ENCODE peak calls at places on chromosome 21, in six cellular contexts. O is prostate gland, T is uterus, X is tibial nerve, B is right lobe of liver, M is tibial artery. W is an unnamed sample.

GRCh38 chr21:38853421-38853919 is 47.7 kb downstream of the ETS2 start:
- DNase-seq in X (no peak), M (no peak), T (no peak), O (peak; percentile 46), B (peak; percentile 91), W (peak; percentile 90)

GRCh38 chr21:30072496-30072895 is 94.1 kb downstream of the CLDN17 start:
- DNase-seq in O (peak; percentile 37), T (no peak), B (no peak), M (no peak), X (no peak), W (no peak)

GRCh38 chr21:43648171-43648570 is 11.1 kb downstream of the HSF2BP start:
- DNase-seq in B (no peak), M (no peak), T (no peak), X (no peak), O (no peak), W (no peak)

GRCh38 chr21:35323947-35324346 is 274.8 kb upstream of the RUNX1 start:
- DNase-seq in B (no peak), X (no peak), M (peak; percentile 68), O (no peak), T (peak; percentile 63), W (no peak)

GRCh38 chr21:43758132-43758619 is 17.9 kb downstream of the CSTB start:
- DNase-seq in T (peak; percentile 64), O (peak; percentile 73), B (no peak), M (peak; percentile 86), X (peak; percentile 67), W (peak; percentile 55)

GRCh38 chr21:39105341-39105765 is 77.9 kb downstream of the PSMG1 start:
- DNase-seq in T (no peak), B (no peak), O (peak; percentile 36), X (no peak), M (peak; percentile 29), W (no peak)

GRCh38 chr21:38165466-38166213 is 91.2 kb upstream of the KCNJ15 start:
- DNase-seq in B (no peak), O (no peak), M (no peak), X (no peak), T (no peak), W (no peak)

GRCh38 chr21:43814215-43815106 is 25.1 kb downstream of the RRP1 start:
- DNase-seq in X (no peak), B (peak; percentile 19), M (no peak), T (no peak), O (no peak), W (no peak)

GRCh38 chr21:35025206-35026152 is 23.6 kb downstream of the RUNX1 start:
- DNase-seq in T (no peak), O (no peak), M (no peak), B (no peak), X (no peak), W (no peak)

GRCh38 chr21:39687069-39687468 is 57.9 kb upstream of the IGSF5 start:
- DNase-seq in O (no peak), T (no peak), M (no peak), B (no peak), X (no peak), W (no peak)

GRCh38 chr21:30014883-30015282 is 75.1 kb upstream of the GRIK1 start:
- DNase-seq in B (no peak), M (no peak), T (no peak), X (no peak), O (no peak), W (no peak)

GRCh38 chr21:16419188-16419874 is 689.5 kb downstream of the USP25 start:
- DNase-seq in X (peak; percentile 66), B (peak; percentile 78), M (peak; percentile 87), T (peak; percentile 76), O (peak; percentile 68), W (peak; percentile 50)

GRCh38 chr21:43736224-43736883 is 17.4 kb downstream of the PDXK start:
- DNase-seq in M (no peak), B (no peak), O (no peak), X (no peak), T (no peak), W (no peak)

GRCh38 chr21:36860736-36861594 is 105.5 kb downstream of the HLCS start:
- DNase-seq in X (no peak), B (peak; percentile 41), O (no peak), M (no peak), T (no peak), W (no peak)

GRCh38 chr21:26844258-26845065 is 747 bp downstream of the ADAMTS1 start:
- DNase-seq in B (peak; percentile 51), M (peak; percentile 78), X (peak; percentile 29), T (peak; percentile 65), O (peak; percentile 26), W (peak; percentile 69)

GRCh38 chr21:22575165-22575584 is 1577.0 kb downstream of the NCAM2 start:
- DNase-seq in O (no peak), B (no peak), T (no peak), M (no peak), X (no peak), W (no peak)

GRCh38 chr21:29298348-29299045 is at the start of gene BACH1:
- DNase-seq in B (peak; percentile 95), M (peak; percentile 93), X (peak; percentile 77), O (peak; percentile 86), T (peak; percentile 90), W (peak; percentile 92)

GRCh38 chr21:43574741-43575465 is 84.4 kb downstream of the HSF2BP start:
- DNase-seq in X (no peak), B (peak; percentile 50), M (peak; percentile 88), O (no peak), T (peak; percentile 59), W (peak; percentile 63)

GRCh38 chr21:35223480-35224156 is 174.5 kb upstream of the RUNX1 start:
- DNase-seq in B (no peak), T (no peak), O (no peak), X (no peak), M (no peak), W (no peak)

GRCh38 chr21:25036775-25037174 is 570.5 kb downstream of the MRPL39 start:
- DNase-seq in B (no peak), O (no peak), X (no peak), T (no peak), M (no peak), W (no peak)

GRCh38 chr21:38989745-38990423 is 184.2 kb downstream of the ETS2 start:
- DNase-seq in M (no peak), O (peak; percentile 75), X (no peak), B (peak; percentile 37), T (peak; percentile 64), W (peak; percentile 69)

GRCh38 chr21:38951095-38951745 is 145.5 kb downstream of the ETS2 start:
- DNase-seq in M (no peak), B (no peak), O (no peak), X (no peak), T (no peak), W (no peak)

GRCh38 chr21:37563641-37564340 is 197.2 kb downstream of the DYRK1A start:
- DNase-seq in X (peak; percentile 81), B (peak; percentile 96), O (peak; percentile 93), T (peak; percentile 91), M (peak; percentile 96), W (peak; percentile 94)

GRCh38 chr21:43866659-43867331 is 1.8 kb downstream of the AGPAT3 start:
- DNase-seq in O (peak; percentile 33), B (peak; percentile 74), X (no peak), T (no peak), M (no peak), W (no peak)

DNA sequence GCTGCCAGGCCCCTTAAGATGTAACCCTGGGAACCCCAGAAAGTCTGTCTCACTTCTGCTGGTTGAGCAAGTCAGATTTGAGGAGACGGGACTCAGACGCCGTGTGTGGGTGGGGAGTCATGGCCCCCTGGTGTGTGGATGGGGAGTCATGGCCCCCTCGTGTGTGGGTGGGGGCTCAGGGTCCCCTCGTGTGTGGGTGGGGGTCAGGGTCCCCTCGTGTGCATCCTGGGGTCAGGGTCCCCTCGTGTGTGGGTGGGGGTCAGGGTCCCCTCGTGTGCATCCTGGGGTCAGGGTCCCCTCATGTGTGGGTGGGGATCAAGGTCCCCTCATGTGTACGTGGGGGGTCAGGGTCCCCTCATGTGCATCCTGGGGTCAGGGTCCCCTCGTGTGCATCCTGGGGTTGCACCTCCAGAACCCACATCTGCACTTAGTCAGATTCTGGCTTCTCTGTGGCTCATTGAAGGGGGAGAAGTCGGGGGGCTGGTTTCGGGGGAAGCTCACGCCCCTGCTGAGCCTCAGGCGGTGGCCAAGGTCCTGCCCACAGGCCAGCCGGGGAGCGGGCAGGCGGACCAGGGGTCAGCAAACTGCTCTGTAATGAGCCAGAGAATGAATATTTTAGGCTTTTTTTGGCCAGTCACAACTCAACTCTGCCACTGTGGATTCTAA is 33.4 kb upstream of the POFUT2 start:
- DNase-seq in X (no peak), O (no peak), M (peak; percentile 66), T (no peak), B (no peak), W (no peak)
- H3K4me1 ChIP-seq in X (peaks cover 99% of the 10 kb centered on the region), O (no peaks in the 10 kb centered on the region), M (peaks cover 82% of the 10 kb centered on the region), T (no peaks in the 10 kb centered on the region), B (no peaks in the 10 kb centered on the region), W (peaks cover 12% of the 10 kb centered on the region)

GRCh38 chr21:44875341-44875740 is 1.9 kb upstream of the PTTG1IP start:
- DNase-seq in M (no peak), O (peak; percentile 40), X (peak; percentile 22), B (peak; percentile 3), T (no peak), W (no peak)
- TF ChIP-seq CTCF in M (peak; percentile 11), O (peak; percentile 20), X (no peak), B (peak; percentile 29), T (peak; percentile 20), W (no peak)

DNA sequence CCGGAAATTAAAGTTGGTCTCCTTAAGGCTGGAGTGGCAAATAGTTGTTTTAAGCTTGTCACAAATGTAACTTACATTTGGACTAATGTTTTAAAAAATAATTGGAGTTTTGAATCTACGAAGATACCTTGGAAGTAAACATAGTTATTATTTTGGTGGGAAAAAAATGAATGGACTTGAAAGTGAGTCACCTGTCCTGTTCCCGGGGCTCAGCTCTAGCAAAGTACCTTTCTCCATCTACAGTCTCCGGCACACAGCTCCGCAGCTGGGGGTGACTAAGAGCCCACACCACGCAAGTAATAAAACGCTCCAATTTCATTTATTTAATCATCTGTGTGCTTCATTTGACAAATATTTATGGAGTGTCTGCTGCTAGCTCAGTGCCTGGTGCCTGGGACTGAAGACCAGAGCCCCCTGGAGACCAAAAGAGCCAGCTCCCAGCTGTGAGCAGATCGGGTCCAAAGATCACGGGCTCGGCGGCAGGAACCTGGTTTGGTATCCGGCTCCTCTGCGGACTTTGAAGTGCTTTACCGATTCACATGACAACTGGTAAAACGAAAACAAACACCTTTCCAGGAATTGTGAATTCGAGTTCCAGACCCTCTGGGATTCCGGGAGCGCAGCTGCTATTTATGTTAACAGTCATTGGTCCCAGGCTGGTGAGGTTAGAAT is 1.7 kb upstream of the RIPK4 start:
- DNase-seq in B (peak; percentile 88), M (peak; percentile 75), X (no peak), O (no peak), T (no peak), W (no peak)
- H3K4me3 ChIP-seq in B (peak overlapping the region; percentile 94), M (peak overlapping the region; percentile 90), X (no peak overlapping the region), O (peak overlapping the region; percentile 6), T (no peak overlapping the region), W (peak overlapping the region; percentile 46)

GRCh38 chr21:33947451-33948095 is 32.0 kb upstream of the ATP5PO start:
- DNase-seq in O (peak; percentile 89), T (peak; percentile 76), B (no peak), M (peak; percentile 89), X (peak; percentile 84), W (peak; percentile 81)

GRCh38 chr21:33948951-33949444 is 33.4 kb upstream of the ATP5PO start:
- DNase-seq in X (no peak), O (no peak), T (no peak), B (no peak), M (no peak), W (no peak)

GRCh38 chr21:33949516-33950424 is 34.2 kb upstream of the ATP5PO start:
- DNase-seq in B (no peak), O (no peak), X (no peak), M (no peak), T (no peak), W (no peak)

GRCh38 chr21:33950425-33951079 is 34.9 kb upstream of the ATP5PO start:
- DNase-seq in B (no peak), T (no peak), X (no peak), M (no peak), O (no peak), W (no peak)

GRCh38 chr21:33948096-33948950 is 32.7 kb upstream of the ATP5PO start:
- DNase-seq in B (no peak), M (peak; percentile 76), T (peak; percentile 40), X (no peak), O (peak; percentile 71), W (peak; percentile 57)
- H3K4me1 ChIP-seq in B (no peaks in the 10 kb centered on the region), M (peaks cover 19% of the 10 kb centered on the region), T (peaks cover 14% of the 10 kb centered on the region), X (peaks cover 25% of the 10 kb centered on the region), O (peaks cover 5% of the 10 kb centered on the region), W (peaks cover 13% of the 10 kb centered on the region)